ENCODE peak calls at places on chromosomes 4 and X, in ten cellular contexts. L, Z, V, X, J, I, F, B, Q and G are unnamed samples.

GRCh38 chr4:123587983-123588494 is 191.4 kb downstream of the SPRY1 start:
- DNase-seq in F (no peak), Q (no peak), B (no peak), I (peak; percentile 93), L (no peak), Z (no peak), J (peak; percentile 80), X (peak; percentile 32), V (no peak), G (no peak)

GRCh38 chr4:106614446-106614845 is 245.9 kb upstream of the GIMD1 start:
- DNase-seq in I (peak; percentile 48), Z (no peak), X (no peak), F (no peak), B (no peak), V (no peak), Q (no peak), J (no peak), L (no peak), G (no peak)

GRCh38 chr4:101039367-101039766 is 308.0 kb downstream of the PPP3CA start:
- DNase-seq in Z (no peak), F (no peak), I (no peak), V (peak; percentile 48), J (no peak), L (no peak), B (no peak), X (no peak), Q (no peak), G (no peak)

GRCh38 chr4:157700898-157701694 is 471.7 kb downstream of the GASK1B start:
- DNase-seq in F (no peak), Q (no peak), B (no peak), X (no peak), V (no peak), L (no peak), Z (no peak), J (no peak), I (no peak), G (no peak)

GRCh38 chr4:38322709-38323108 is 341.3 kb upstream of the KLF3 start:
- DNase-seq in X (no peak), B (no peak), I (peak; percentile 95), V (no peak), J (peak; percentile 87), Z (no peak), Q (no peak), L (no peak), F (no peak), G (no peak)

GRCh38 chr4:17817027-17817426 is 6.2 kb downstream of the NCAPG start:
- DNase-seq in V (no peak), F (peak; percentile 16), J (peak; percentile 64), Q (peak; percentile 37), B (no peak), I (peak; percentile 76), Z (peak; percentile 30), L (peak; percentile 37), X (peak; percentile 12), G (no peak)

GRCh38 chrX:108235990-108236389 is 144.4 kb downstream of the ATG4A start:
- DNase-seq in Q (no peak), V (no peak), Z (no peak), L (no peak), I (no peak), F (no peak), X (no peak), B (no peak), J (no peak), G (no peak)

GRCh38 chrX:140765043-140765784 is 55.7 kb downstream of the LINC00632 start:
- DNase-seq in Z (no peak), X (no peak), I (peak; percentile 69), F (no peak), J (no peak), L (no peak), Q (no peak), V (no peak), B (no peak), G (no peak)

GRCh38 chrX:101411984-101412383 is 4.0 kb downstream of the HNRNPH2 start:
- DNase-seq in I (no peak), X (no peak), Q (no peak), J (no peak), L (no peak), V (no peak), F (no peak), Z (no peak), B (no peak), G (no peak)

GRCh38 chrX:26922278-26922677 is 540.9 kb downstream of the PPP4R3C start:
- DNase-seq in B (no peak), F (no peak), L (no peak), X (no peak), Z (no peak), V (no peak), Q (no peak), J (peak; percentile 56), I (no peak), G (no peak)

GRCh38 chrX:10741003-10741402 is 120.6 kb upstream of the MID1 start:
- DNase-seq in X (no peak), L (no peak), V (no peak), I (peak; percentile 49), J (no peak), Q (no peak), B (no peak), Z (no peak), F (no peak), G (no peak)

GRCh38 chr4:120916937-120917336 is 5.6 kb downstream of the PRDM5 start:
- DNase-seq in L (no peak), B (no peak), I (no peak), F (no peak), Z (no peak), V (no peak), X (no peak), Q (no peak), J (no peak), G (no peak)

GRCh38 chr4:148376151-148376550 is 66.1 kb downstream of the NR3C2 start:
- DNase-seq in J (peak; percentile 53), L (peak; percentile 39), X (peak; percentile 18), F (no peak), B (no peak), Z (no peak), Q (peak; percentile 83), V (no peak), I (peak; percentile 16), G (no peak)

GRCh38 chrX:26918633-26919032 is 544.5 kb downstream of the PPP4R3C start:
- DNase-seq in F (no peak), B (no peak), X (peak; percentile 11), Z (no peak), V (no peak), Q (no peak), J (peak; percentile 60), I (no peak), L (peak; percentile 39), G (peak; percentile 40)

GRCh38 chrX:105126201-105126600 is 94.3 kb downstream of the TEX13A start:
- DNase-seq in L (no peak), F (no peak), V (no peak), J (no peak), B (no peak), Q (no peak), I (no peak), X (no peak), Z (no peak), G (no peak)

GRCh38 chrX:20432746-20433374 is 166.2 kb upstream of the RPS6KA3 start:
- DNase-seq in Q (no peak), I (no peak), B (no peak), V (no peak), J (no peak), F (no peak), L (no peak), X (no peak), Z (no peak), G (no peak)

GRCh38 chrX:110402091-110402854 is 43.6 kb downstream of the RTL9 start:
- DNase-seq in I (peak; percentile 92), F (no peak), Z (no peak), X (no peak), V (no peak), Q (no peak), L (no peak), B (no peak), J (no peak), G (no peak)

GRCh38 chr4:163544407-163545038 is 50.0 kb downstream of the TMA16 start:
- DNase-seq in Q (peak; percentile 46), L (peak; percentile 85), J (peak; percentile 38), Z (peak; percentile 77), F (peak; percentile 55), X (peak; percentile 44), V (peak; percentile 69), B (no peak), I (peak; percentile 53), G (peak; percentile 77)

GRCh38 chrX:17022205-17022604 is 75.7 kb downstream of the REPS2 start:
- DNase-seq in Q (no peak), I (peak; percentile 62), B (no peak), V (no peak), J (peak; percentile 24), X (no peak), Z (no peak), F (no peak), L (no peak), G (no peak)

GRCh38 chr4:42519803-42520417 is 122.6 kb downstream of the SHISA3 start:
- DNase-seq in V (peak; percentile 62), Z (peak; percentile 23), Q (peak; percentile 24), L (peak; percentile 33), B (no peak), I (peak; percentile 44), J (peak; percentile 40), X (no peak), F (peak; percentile 41), G (peak; percentile 45)

GRCh38 chr4:111943796-111944203 is 201.5 kb upstream of the FAM241A start:
- DNase-seq in Z (peak; percentile 57), I (peak; percentile 48), L (peak; percentile 88), J (peak; percentile 49), V (no peak), X (no peak), F (peak; percentile 2), B (no peak), Q (no peak), G (peak; percentile 87)

GRCh38 chr4:167020410-167020809 is 213.9 kb downstream of the SPOCK3 start:
- DNase-seq in Z (no peak), V (no peak), F (no peak), X (peak; percentile 14), Q (no peak), J (no peak), I (no peak), L (peak; percentile 28), B (no peak), G (peak; percentile 61)

GRCh38 chrX:27735914-27736313 is 71.9 kb upstream of the MAGEB10 start:
- DNase-seq in B (no peak), X (no peak), Q (no peak), F (no peak), Z (no peak), V (no peak), L (no peak), J (no peak), I (no peak), G (no peak)

GRCh38 chrX:50765986-50766385 is 48.0 kb downstream of the SHROOM4 start:
- DNase-seq in J (no peak), X (no peak), B (no peak), Q (no peak), Z (no peak), L (no peak), I (no peak), F (no peak), V (no peak), G (no peak)

GRCh38 chrX:51614353-51614752 is 4.4 kb downstream of the CENPVL3 start:
- DNase-seq in X (no peak), F (peak; percentile 4), J (peak; percentile 14), L (peak; percentile 26), I (peak; percentile 63), Q (no peak), B (no peak), Z (peak; percentile 17), V (no peak), G (no peak)

GRCh38 chrX:126551725-126552312 is 795 bp downstream of the DCAF12L1 start:
- DNase-seq in Q (no peak), I (no peak), L (no peak), B (no peak), Z (no peak), F (no peak), V (no peak), J (no peak), X (no peak), G (no peak)

GRCh38 chrX:30283456-30284200 is 25.6 kb downstream of the NR0B1 start:
- DNase-seq in F (no peak), Z (no peak), X (peak; percentile 28), V (no peak), I (peak; percentile 90), J (peak; percentile 95), Q (no peak), B (no peak), L (no peak), G (no peak)

GRCh38 chrX:51728202-51728601 is 15.0 kb upstream of the GSPT2 start:
- DNase-seq in Z (no peak), Q (no peak), J (no peak), B (no peak), X (no peak), F (no peak), V (no peak), L (no peak), I (no peak), G (no peak)